ENCODE peak calls at places on chromosomes 2 and 18, in seven cellular contexts. B is IMR-90, L is neuronal stem cell, C is mesendoderm, F is mesenchymal stem cell, D is trophoblast cell, N is H1. J is an unnamed sample.

GRCh38 chr2:70258532-70258875 is 567 bp downstream of the PCYOX1 start:
- DNase-seq in C (peak), N (peak), B (peak), L (peak), D (peak), F (peak), J (no peak)

GRCh38 chr18:49898421-49898820 is 85.1 kb upstream of the ACAA2 start:
- DNase-seq in L (peak), B (peak), F (peak), N (peak), C (peak), D (peak), J (peak)

GRCh38 chr2:190270298-190270697 is 49.3 kb downstream of the HIBCH start:
- DNase-seq in C (no peak), F (peak), D (no peak), N (no peak), B (peak), L (no peak), J (no peak)

GRCh38 chr2:193272011-193272410 is 1077.3 kb upstream of the TMEFF2 start:
- DNase-seq in B (no peak), F (no peak), C (no peak), N (no peak), D (peak), L (no peak), J (no peak)

GRCh38 chr2:154425999-154426398 is 272.5 kb upstream of the KCNJ3 start:
- DNase-seq in N (no peak), B (no peak), F (no peak), D (no peak), L (no peak), C (no peak), J (no peak)

GRCh38 chr18:55119434-55119833 is 160.2 kb upstream of the CCDC68 start:
- DNase-seq in L (no peak), F (no peak), B (no peak), C (no peak), D (no peak), N (no peak), J (no peak)

GRCh38 chr2:101770672-101771071 is 73.2 kb downstream of the MAP4K4 start:
- DNase-seq in N (no peak), L (no peak), D (peak), F (peak), B (peak), C (peak), J (no peak)

GRCh38 chr2:174180165-174180724 is 68.1 kb downstream of the OLA1 start:
- DNase-seq in N (no peak), L (no peak), F (peak), C (peak), B (no peak), D (peak), J (no peak)

GRCh38 chr18:45576906-45577305 is 38.4 kb upstream of the SLC14A2 start:
- DNase-seq in B (no peak), N (no peak), L (no peak), D (no peak), F (no peak), C (peak), J (no peak)

GRCh38 chr2:129129087-129129486 is 810.4 kb upstream of the HS6ST1 start:
- DNase-seq in C (no peak), B (no peak), N (no peak), D (no peak), L (no peak), F (no peak), J (no peak)

GRCh38 chr2:73868204-73868978 is 24.4 kb upstream of the ACTG2 start:
- DNase-seq in F (no peak), N (no peak), C (no peak), D (peak), L (no peak), B (no peak), J (peak)

GRCh38 chr2:67650292-67651133 is 253.4 kb downstream of the ETAA1 start:
- DNase-seq in N (peak), L (peak), D (peak), C (peak), F (peak), B (peak), J (peak)

GRCh38 chr18:28013064-28013463 is 163.9 kb downstream of the CDH2 start:
- DNase-seq in B (peak), F (peak), C (no peak), D (peak), N (no peak), L (no peak), J (no peak)

GRCh38 chr2:65504814-65505697 is 72.7 kb upstream of the SPRED2 start:
- DNase-seq in D (peak), L (no peak), F (no peak), B (no peak), N (no peak), C (no peak), J (no peak)

GRCh38 chr2:176118606-176119370 is 2.2 kb downstream of the HOXD10 start:
- DNase-seq in D (peak), F (no peak), C (peak), B (no peak), N (peak), L (no peak), J (peak)

GRCh38 chr2:186531257-186531775 is 45.3 kb downstream of the ZC3H15 start:
- DNase-seq in L (no peak), N (no peak), C (no peak), F (no peak), D (peak), B (no peak), J (no peak)

GRCh38 chr2:128321784-128322650 is 3.3 kb upstream of the HS6ST1 start:
- DNase-seq in C (peak), F (peak), B (peak), N (peak), D (peak), L (peak), J (peak)

GRCh38 chr2:100292022-100292580 is 30.2 kb downstream of the LONRF2 start:
- DNase-seq in N (no peak), B (peak), L (no peak), F (peak), D (peak), C (peak), J (peak)

GRCh38 chr2:177174456-177174855 is 38.1 kb upstream of the HNRNPA3 start:
- DNase-seq in F (no peak), C (no peak), D (peak), L (no peak), N (no peak), B (no peak), J (no peak)

GRCh38 chr2:239802101-239802649 is 223.0 kb downstream of the NDUFA10 start:
- DNase-seq in D (no peak), C (no peak), L (no peak), F (no peak), B (no peak), N (no peak), J (peak)

GRCh38 chr18:8798996-8799395 is 93.6 kb downstream of the MTCL1 start:
- DNase-seq in D (no peak), F (peak), C (no peak), B (no peak), N (no peak), L (no peak), J (no peak)

GRCh38 chr18:8795586-8795985 is 90.2 kb downstream of the MTCL1 start:
- DNase-seq in B (no peak), L (no peak), D (no peak), F (no peak), N (no peak), C (peak), J (no peak)

GRCh38 chr18:8800041-8800441 is 94.7 kb downstream of the MTCL1 start:
- DNase-seq in F (no peak), N (no peak), B (peak), C (no peak), D (no peak), L (no peak), J (no peak)

GRCh38 chr18:8799593-8799992 is 94.2 kb downstream of the MTCL1 start:
- DNase-seq in F (no peak), N (no peak), C (no peak), D (no peak), L (no peak), B (peak), J (no peak)

GRCh38 chr18:8797206-8797605 is 91.8 kb downstream of the MTCL1 start:
- DNase-seq in B (peak), N (no peak), L (no peak), F (peak), C (no peak), D (no peak), J (no peak)
- H3K18ac ChIP-seq in B (peak), N (peak), L (no peak), F (no peak), C (no peak), D (no peak), J (no peak)

DNA sequence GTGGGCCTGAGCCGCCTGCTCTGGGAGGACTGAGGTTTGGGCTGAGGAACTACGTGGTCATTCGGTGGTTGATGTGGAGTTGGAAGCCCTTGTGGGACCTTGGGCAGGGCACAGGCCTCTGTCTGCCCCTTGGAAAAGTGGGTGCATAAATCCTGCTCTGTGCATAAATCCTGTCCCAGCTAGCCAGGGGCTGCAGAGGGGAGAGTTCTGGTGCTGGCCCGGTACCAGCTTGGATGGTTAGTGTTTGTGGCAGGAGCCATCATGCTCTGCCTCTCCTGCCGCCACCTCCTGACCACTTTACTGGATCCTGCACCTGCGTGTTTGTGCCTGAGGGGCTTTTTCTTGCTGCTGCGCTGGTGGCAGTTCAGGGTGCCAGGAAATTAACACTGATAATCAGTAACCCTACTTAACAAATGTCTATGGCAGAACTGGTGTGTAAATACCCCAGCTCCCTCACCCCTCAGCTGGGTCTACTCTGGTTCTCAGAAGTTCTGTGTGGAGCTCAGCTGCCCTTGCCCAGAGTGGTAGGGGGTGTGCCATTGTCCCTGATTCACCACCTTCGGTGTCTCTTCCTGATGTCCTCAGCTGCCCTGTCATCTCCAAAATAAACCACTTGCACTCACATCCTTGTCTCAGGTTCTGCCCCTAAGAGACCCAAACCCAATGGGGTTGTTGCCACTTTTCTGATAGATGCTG is 156.8 kb downstream of the GLI2 start:
- DNase-seq in N (no peak), D (no peak), B (no peak), C (no peak), F (no peak), L (no peak), J (no peak)
- H3K18ac ChIP-seq in N (peak), D (no peak), B (no peak), C (no peak), F (no peak), L (peak), J (no peak)

DNA sequence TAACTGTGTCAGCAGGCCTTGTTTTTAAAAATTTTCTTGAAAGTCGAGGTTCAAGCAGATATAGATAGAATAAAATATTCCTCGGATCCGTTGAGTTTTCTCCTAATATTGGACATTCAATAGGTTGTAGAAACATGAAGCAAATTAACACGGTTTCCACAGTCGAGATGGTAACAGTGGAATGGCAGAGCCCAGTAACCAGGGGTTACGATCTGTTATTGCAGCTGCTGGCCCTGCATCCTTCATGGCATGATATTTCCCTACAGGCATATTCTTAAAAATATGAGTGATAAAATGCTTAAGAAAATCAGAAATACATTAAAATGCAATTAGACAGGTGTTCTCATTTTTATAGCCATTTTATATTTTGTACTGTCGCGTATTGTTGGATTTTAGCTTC is 117.6 kb downstream of the SNTG2 start:
- DNase-seq in F (no peak), B (no peak), D (peak), L (no peak), C (no peak), N (no peak), J (no peak)
- H3K18ac ChIP-seq in F (no peak), B (no peak), D (no peak), L (no peak), C (no peak), N (no peak), J (no peak)

DNA sequence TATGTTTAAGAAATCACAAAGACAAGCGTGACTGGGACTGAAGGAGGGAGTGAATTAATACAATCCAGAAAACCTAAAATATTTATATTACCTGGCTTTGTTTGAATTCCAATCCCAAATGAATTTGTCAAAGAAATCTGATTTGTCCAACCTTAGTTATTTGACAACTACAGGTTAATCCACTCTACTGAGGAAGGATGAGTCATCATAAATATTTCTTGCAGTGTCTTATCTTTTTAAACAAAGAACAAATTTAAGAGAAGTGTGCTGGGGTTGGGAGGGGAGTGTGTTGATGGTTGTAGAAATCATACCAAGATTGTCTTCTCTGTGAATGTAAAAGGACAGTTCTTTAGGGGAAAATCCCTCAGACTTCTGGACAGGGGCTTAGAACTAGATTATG is 1106.3 kb upstream of the SLC39A10 start:
- DNase-seq in L (no peak), D (peak), N (no peak), B (no peak), F (no peak), C (no peak), J (no peak)
- H3K18ac ChIP-seq in L (no peak), D (no peak), N (no peak), B (no peak), F (no peak), C (no peak), J (no peak)

GRCh38 chr2:11574176-11575046 is 40.6 kb downstream of the GREB1 start:
- DNase-seq in C (no peak), L (no peak), B (peak), D (no peak), N (no peak), F (no peak), J (no peak)
- H3K18ac ChIP-seq in C (no peak), L (no peak), B (no peak), D (no peak), N (no peak), F (no peak), J (no peak)

GRCh38 chr2:200455958-200456421 is 53.9 kb downstream of the KCTD18 start:
- DNase-seq in F (peak), B (no peak), N (no peak), D (no peak), L (no peak), C (no peak), J (no peak)

GRCh38 chr2:200454839-200455801 is 54.7 kb downstream of the KCTD18 start:
- DNase-seq in F (peak), D (peak), C (peak), N (no peak), B (peak), L (no peak), J (no peak)

GRCh38 chr2:200459101-200459500 is 50.8 kb downstream of the KCTD18 start:
- DNase-seq in D (no peak), C (no peak), F (no peak), L (no peak), N (no peak), B (no peak), J (no peak)

GRCh38 chr2:200453853-200454524 is 55.9 kb downstream of the KCTD18 start:
- DNase-seq in D (peak), C (peak), B (no peak), F (no peak), L (no peak), N (no peak), J (no peak)

DNA sequence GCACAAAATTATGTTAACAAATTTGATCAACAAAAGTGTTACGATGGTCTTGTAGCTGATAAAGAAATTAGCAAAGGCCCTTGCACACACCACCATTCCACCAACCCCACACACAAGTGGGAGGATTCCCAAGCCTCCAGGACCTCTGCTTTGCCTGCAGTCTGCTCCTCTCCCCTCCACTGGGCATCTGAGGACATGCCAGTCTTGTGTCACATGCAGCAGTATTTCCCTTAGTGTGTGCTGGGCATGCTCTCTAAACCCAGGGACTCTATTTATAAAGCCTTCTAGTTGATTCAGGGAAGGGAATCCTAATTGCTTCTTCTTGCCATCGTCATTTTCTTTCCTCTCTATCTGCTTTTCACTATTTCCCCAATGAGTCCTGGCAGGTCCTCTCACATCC is 53.3 kb downstream of the KCTD18 start:
- DNase-seq in F (no peak), B (no peak), N (no peak), D (no peak), L (no peak), C (no peak), J (no peak)
- H3K18ac ChIP-seq in F (no peak), B (no peak), N (no peak), D (no peak), L (no peak), C (no peak), J (no peak)

GRCh38 chr2:156574112-156574511 is 137.9 kb downstream of the GPD2 start:
- DNase-seq in B (no peak), N (no peak), C (no peak), D (no peak), F (no peak), L (no peak), J (no peak)
- H3K18ac ChIP-seq in B (no peak), N (no peak), C (no peak), D (no peak), F (no peak), L (no peak), J (no peak)

GRCh38 chr2:27795093-27795834 is 23.7 kb downstream of the MRPL33 start:
- DNase-seq in B (no peak), F (no peak), L (no peak), C (no peak), N (peak), D (no peak), J (no peak)
- H3K18ac ChIP-seq in B (peak), F (peak), L (no peak), C (no peak), N (no peak), D (no peak), J (no peak)

GRCh38 chr2:7953184-7953583 is 728.7 kb upstream of the ID2 start:
- DNase-seq in C (no peak), F (no peak), D (no peak), B (no peak), N (no peak), L (no peak), J (no peak)

GRCh38 chr2:7950035-7950612 is 731.7 kb upstream of the ID2 start:
- DNase-seq in L (no peak), C (no peak), D (no peak), N (no peak), B (no peak), F (no peak), J (no peak)

GRCh38 chr2:7951490-7951889 is 730.4 kb upstream of the ID2 start:
- DNase-seq in B (no peak), C (no peak), N (no peak), D (no peak), F (no peak), L (no peak), J (no peak)

GRCh38 chr2:7951001-7951400 is 730.9 kb upstream of the ID2 start:
- DNase-seq in B (no peak), N (no peak), D (no peak), L (no peak), C (no peak), F (no peak), J (no peak)

DNA sequence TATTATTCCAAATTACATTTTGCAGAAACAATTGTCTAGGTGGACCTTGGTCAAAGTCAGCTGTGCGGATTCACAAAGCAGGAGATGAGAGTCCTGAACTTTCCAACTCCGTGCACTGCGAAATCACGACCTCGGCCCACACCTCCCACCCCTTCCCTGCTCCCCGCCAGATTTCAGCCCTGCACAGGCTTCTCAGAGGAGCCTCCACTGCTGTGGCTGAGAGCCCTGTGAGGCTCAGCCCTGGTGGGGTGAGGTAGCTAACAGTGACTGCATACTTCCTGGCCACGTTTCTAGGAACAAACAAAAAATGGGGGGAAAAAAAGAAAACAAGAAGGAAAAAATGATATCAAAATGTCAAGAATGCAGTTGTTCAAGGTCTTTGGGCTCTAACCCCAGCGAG is 729.8 kb upstream of the ID2 start:
- DNase-seq in C (no peak), F (no peak), D (no peak), N (no peak), B (no peak), L (no peak), J (no peak)
- H3K18ac ChIP-seq in C (no peak), F (no peak), D (no peak), N (no peak), B (no peak), L (peak), J (no peak)

GRCh38 chr18:52069201-52069600 is 270.8 kb upstream of the DCC start:
- DNase-seq in C (no peak), F (no peak), D (no peak), B (no peak), N (no peak), L (no peak), J (no peak)

DNA sequence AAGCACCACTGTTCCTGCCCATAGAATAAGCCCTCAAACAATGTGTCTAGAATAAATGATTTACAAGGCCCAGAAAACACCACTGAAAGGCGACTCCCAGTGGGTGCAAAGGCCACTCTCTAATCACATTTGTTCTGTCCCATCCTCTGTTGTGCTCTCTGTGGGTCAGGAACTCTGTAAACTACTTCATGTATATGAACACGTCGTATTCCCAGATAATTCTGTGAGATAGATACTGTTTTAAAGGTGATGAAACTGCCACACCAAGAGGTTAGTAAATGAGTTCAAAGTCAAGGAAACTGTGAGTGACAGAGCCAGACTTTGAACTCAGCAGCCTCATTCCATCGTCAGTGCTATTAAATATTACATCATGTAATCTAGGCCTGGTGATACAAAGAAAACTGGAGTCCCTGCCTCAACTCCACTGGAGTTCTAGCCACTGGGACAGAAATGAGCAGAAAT is 269.7 kb upstream of the DCC start:
- DNase-seq in N (no peak), F (no peak), D (no peak), B (no peak), L (no peak), C (no peak), J (no peak)
- H3K18ac ChIP-seq in N (no peak), F (no peak), D (no peak), B (no peak), L (no peak), C (no peak), J (no peak)